ENCODE peak calls at places on chromosomes 3 and 15, in five cellular contexts. D is H1, U is H9, P is mesenchymal stem cell, N is trophoblast cell. M is an unnamed sample.

GRCh38 chr3:52092891-52093290 is 36.5 kb upstream of the DUSP7 start:
- DNase-seq in U (no peak), P (no peak), D (no peak), N (no peak), M (no peak)

GRCh38 chr3:132448211-132448961 is 31.1 kb downstream of the DNAJC13 start:
- DNase-seq in N (no peak), P (peak; percentile 46), D (no peak), U (no peak), M (no peak)

GRCh38 chr3:158718490-158719170 is 13.6 kb downstream of the RARRES1 start:
- DNase-seq in D (no peak), U (no peak), N (peak; percentile 29), P (peak; percentile 81), M (no peak)

GRCh38 chr15:77904436-77904821 is 173.1 kb downstream of the TBC1D2B start:
- DNase-seq in U (no peak), N (no peak), P (no peak), D (no peak), M (no peak)

GRCh38 chr3:25412269-25412668 is 15.8 kb upstream of the RARB start:
- DNase-seq in P (peak; percentile 66), N (no peak), U (no peak), D (no peak), M (no peak)

GRCh38 chr15:29688981-29689723 is 133.1 kb downstream of the TJP1 start:
- DNase-seq in U (no peak), D (no peak), P (no peak), N (no peak), M (no peak)

GRCh38 chr3:133999891-134000685 is 29.6 kb downstream of the SLCO2A1 start:
- DNase-seq in U (no peak), P (no peak), D (no peak), N (peak; percentile 60), M (no peak)

GRCh38 chr3:127036209-127037020 is 53.5 kb downstream of the PLXNA1 start:
- DNase-seq in U (no peak), D (no peak), P (no peak), N (no peak), M (no peak)

GRCh38 chr3:12751548-12751947 is 7.5 kb downstream of the TMEM40 start:
- DNase-seq in D (no peak), U (no peak), P (peak; percentile 42), N (peak; percentile 80), M (no peak)

GRCh38 chr3:15405448-15406050 is 21.8 kb downstream of the METTL6 start:
- DNase-seq in N (no peak), D (no peak), U (no peak), P (peak; percentile 71), M (peak; percentile 24)

GRCh38 chr3:97510795-97511194 is 253.8 kb upstream of the ARL6 start:
- DNase-seq in U (peak; percentile 42), N (no peak), D (no peak), P (peak; percentile 18), M (peak; percentile 4)

GRCh38 chr3:110589381-110589780 is 482.2 kb upstream of the NECTIN3 start:
- DNase-seq in U (no peak), D (no peak), P (no peak), N (no peak), M (no peak)

GRCh38 chr3:56154297-56154696 is 314.0 kb downstream of the ERC2 start:
- DNase-seq in N (no peak), P (peak; percentile 21), D (no peak), U (no peak), M (no peak)

GRCh38 chr15:48695088-48695834 is 49.8 kb upstream of the FBN1 start:
- DNase-seq in P (peak; percentile 82), N (peak; percentile 78), D (no peak), U (no peak), M (no peak)

GRCh38 chr15:34304613-34305012 is 33.0 kb downstream of the SLC12A6 start:
- DNase-seq in P (peak; percentile 62), N (no peak), D (no peak), U (no peak), M (no peak)

GRCh38 chr15:72758195-72758594 is 25.4 kb downstream of the ADPGK start:
- DNase-seq in P (peak; percentile 97), U (no peak), N (no peak), D (peak; percentile 10), M (no peak)

GRCh38 chr15:73899197-73900128 is 26.1 kb downstream of the TBC1D21 start:
- DNase-seq in U (peak; percentile 60), D (no peak), P (no peak), N (peak; percentile 42), M (no peak)

GRCh38 chr3:195003893-195004289 is 267.1 kb downstream of the XXYLT1 start:
- DNase-seq in N (no peak), P (no peak), D (no peak), U (no peak), M (no peak)

GRCh38 chr3:28322464-28322863 is 26.1 kb upstream of the ZCWPW2 start:
- DNase-seq in U (no peak), N (no peak), P (no peak), D (no peak), M (no peak)

GRCh38 chr3:45435961-45436360 is 47.6 kb downstream of the LARS2 start:
- DNase-seq in U (no peak), P (no peak), N (no peak), D (no peak), M (no peak)

GRCh38 chr3:54433846-54434245 is 311.5 kb downstream of the CACNA2D3 start:
- DNase-seq in D (peak; percentile 59), P (peak; percentile 2), U (peak; percentile 88), N (peak; percentile 7), M (peak; percentile 27)

GRCh38 chr3:76827647-76828273 is 212.1 kb upstream of the ROBO2 start:
- DNase-seq in N (no peak), U (no peak), D (no peak), P (peak; percentile 33), M (no peak)

GRCh38 chr15:74808073-74808839 is 4.4 kb upstream of the LMAN1L start:
- DNase-seq in P (no peak), N (peak; percentile 84), U (no peak), D (no peak), M (no peak)

GRCh38 chr3:46484911-46485696 is 12.7 kb upstream of the RTP3 start:
- DNase-seq in U (peak; percentile 65), D (no peak), N (peak; percentile 61), P (no peak), M (no peak)

GRCh38 chr3:77524467-77524866 is 484.6 kb downstream of the ROBO2 start:
- DNase-seq in P (no peak), U (no peak), D (no peak), N (no peak), M (no peak)

GRCh38 chr3:186979837-186980236 is 49.5 kb downstream of the ST6GAL1 start:
- DNase-seq in N (peak; percentile 82), U (no peak), D (no peak), P (no peak), M (no peak)

GRCh38 chr15:65055201-65055870 is 10.1 kb downstream of the SLC51B start:
- DNase-seq in P (peak; percentile 40), N (no peak), U (no peak), D (no peak), M (no peak)

GRCh38 chr15:31261266-31262142 is 65.1 kb upstream of the KLF13 start:
- DNase-seq in P (no peak), D (no peak), U (peak; percentile 16), N (no peak), M (no peak)

GRCh38 chr15:92733934-92734521 is 78.5 kb upstream of the FAM174B start:
- DNase-seq in D (no peak), N (no peak), P (no peak), U (peak; percentile 48), M (no peak)

GRCh38 chr15:36911322-36911944 is 188.9 kb downstream of the MEIS2 start:
- DNase-seq in P (peak; percentile 81), U (no peak), N (no peak), D (no peak), M (no peak)
- H2BK12ac ChIP-seq in P (no peak overlapping the region), U (no peak overlapping the region), N (no peak overlapping the region), D (no peak overlapping the region), M (no peak overlapping the region)

DNA sequence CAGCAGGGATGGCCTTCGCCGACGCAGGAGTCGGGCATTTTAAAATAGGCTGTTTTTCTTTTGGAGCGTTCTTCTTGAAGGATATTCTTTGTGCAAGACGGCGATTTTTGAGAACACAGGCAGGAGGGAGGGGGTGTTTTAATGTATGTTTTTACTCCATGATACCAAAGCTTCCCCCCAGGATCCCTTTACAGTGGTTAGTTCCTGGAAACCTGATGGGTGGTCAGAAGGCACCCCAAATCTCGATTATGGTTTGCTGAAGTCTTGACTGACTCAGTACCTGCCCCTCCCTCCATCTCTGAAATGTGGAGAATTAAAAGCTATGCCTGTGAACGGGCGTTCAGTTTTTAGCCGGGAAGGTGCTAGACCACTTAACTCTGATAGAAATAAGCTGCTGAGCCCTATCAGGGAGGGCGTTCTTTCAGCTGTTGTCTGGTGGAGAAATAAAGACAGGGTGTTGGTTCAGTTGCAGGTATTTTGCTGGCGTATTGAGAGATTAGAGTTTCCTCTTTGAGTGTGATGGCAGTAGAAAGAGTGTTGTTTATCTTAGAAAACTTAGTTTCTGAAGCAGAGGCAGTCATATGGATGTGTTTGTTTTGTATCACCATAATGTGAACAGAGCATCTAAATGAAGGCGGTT is 3.4 kb downstream of the IGF1R start:
- DNase-seq in N (no peak), U (no peak), D (no peak), P (peak; percentile 30), M (no peak)
- H2AK5ac ChIP-seq in N (no peak overlapping the region), U (no peak overlapping the region), D (no peak overlapping the region), P (no peak overlapping the region), M (no peak overlapping the region)

DNA sequence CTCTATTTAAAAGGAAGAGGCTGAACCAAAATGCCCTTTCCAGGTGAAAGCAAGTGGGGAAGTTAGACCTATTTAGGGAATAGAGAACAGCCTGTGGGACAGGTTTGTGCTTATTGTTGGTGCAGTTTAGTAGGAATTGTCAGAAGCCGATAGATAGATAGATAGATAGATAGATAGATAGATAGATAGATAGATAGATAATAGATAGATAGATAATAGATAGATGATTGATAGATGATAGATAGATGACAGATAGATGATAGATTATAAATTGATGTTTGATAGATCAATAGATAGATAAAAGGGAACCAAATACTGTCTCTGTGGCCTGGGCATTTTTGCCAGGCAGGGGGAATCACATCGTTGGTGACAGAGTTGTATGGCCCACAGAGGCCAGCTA is 42.5 kb downstream of the SH3GL3 start:
- DNase-seq in N (no peak), D (no peak), U (no peak), P (no peak), M (no peak)
- H2BK12ac ChIP-seq in N (no peak overlapping the region), D (no peak overlapping the region), U (no peak overlapping the region), P (no peak overlapping the region), M (no peak overlapping the region)

GRCh38 chr3:120167488-120167887 is 73.2 kb upstream of the GSK3B start:
- DNase-seq in N (no peak), U (no peak), P (no peak), D (no peak), M (no peak)
- H2AK5ac ChIP-seq in N (peak overlapping the region; percentile 49), U (no peak overlapping the region), P (no peak overlapping the region), D (no peak overlapping the region), M (peak overlapping the region; percentile 17)

GRCh38 chr3:135249186-135249585 is 454.1 kb downstream of the EPHB1 start:
- DNase-seq in P (no peak), U (no peak), D (no peak), N (no peak), M (no peak)
- H2BK12ac ChIP-seq in P (no peak overlapping the region), U (no peak overlapping the region), D (no peak overlapping the region), N (no peak overlapping the region), M (no peak overlapping the region)

GRCh38 chr3:49276475-49277356 is at the start of gene C3orf62:
- DNase-seq in N (peak; percentile 52), U (peak; percentile 91), P (peak; percentile 66), D (peak; percentile 34), M (no peak)
- H2AK5ac ChIP-seq in N (no peak within 1 kb of the TSS), U (no peak within 1 kb of the TSS), P (no peak within 1 kb of the TSS), D (no peak within 1 kb of the TSS), M (no peak within 1 kb of the TSS)

M was measured in neuronal stem cell.